ENCODE peak calls at places on chromosomes 3 and 15, in four cellular contexts. G is upper lobe of right lung, X is G401, K is type B pancreatic cell. Y is an unnamed sample.

GRCh38 chr15:64731012-64731806 is 44.2 kb downstream of the RBPMS2 start:
- DNase-seq in G (peak; percentile 91), K (peak; percentile 87), X (peak; percentile 86), Y (peak; percentile 83)

GRCh38 chr3:6697722-6698121 is 163.2 kb upstream of the GRM7 start:
- DNase-seq in K (no peak), X (no peak), G (no peak), Y (no peak)

GRCh38 chr3:11220230-11220629 is 52.0 kb upstream of the ATG7 start:
- DNase-seq in G (no peak), X (no peak), K (no peak), Y (peak; percentile 24)

GRCh38 chr3:113405180-113405579 is 36.1 kb downstream of the CFAP44 start:
- DNase-seq in G (no peak), X (no peak), K (no peak), Y (no peak)

GRCh38 chr3:170848294-170848917 is 21.6 kb downstream of the RPL22L1 start:
- DNase-seq in X (no peak), G (no peak), K (no peak), Y (no peak)

GRCh38 chr15:95883064-95883463 is 447.4 kb upstream of the NR2F2 start:
- DNase-seq in K (no peak), X (no peak), G (no peak), Y (no peak)

GRCh38 chr3:170999737-171000242 is 26.7 kb downstream of the SLC2A2 start:
- DNase-seq in X (no peak), K (no peak), G (no peak), Y (no peak)

GRCh38 chr3:48247401-48247807 is 6.5 kb downstream of the ZNF589 start:
- DNase-seq in X (no peak), K (no peak), G (no peak), Y (no peak)

GRCh38 chr3:42148982-42149432 is 57.9 kb downstream of the TRAK1 start:
- DNase-seq in G (no peak), X (peak; percentile 99), K (peak; percentile 16), Y (no peak)

GRCh38 chr15:37100109-37100873 is at the start of gene MEIS2:
- DNase-seq in G (peak; percentile 94), K (peak; percentile 95), X (peak; percentile 89), Y (peak; percentile 97)

GRCh38 chr3:197854596-197855343 is 63.7 kb downstream of the LRCH3 start:
- DNase-seq in G (no peak), K (no peak), X (peak; percentile 91), Y (no peak)

GRCh38 chr15:73826711-73827243 is 46.6 kb upstream of the TBC1D21 start:
- DNase-seq in G (no peak), K (no peak), X (no peak), Y (no peak)

GRCh38 chr3:141605883-141606282 is 119.1 kb downstream of the RASA2 start:
- DNase-seq in G (no peak), K (no peak), X (no peak), Y (no peak)

GRCh38 chr3:86951343-86951742 is 39.6 kb downstream of the VGLL3 start:
- DNase-seq in X (no peak), G (no peak), K (no peak), Y (no peak)

GRCh38 chr3:65734792-65735191 is 303.9 kb downstream of the MAGI1 start:
- DNase-seq in X (no peak), K (no peak), G (no peak), Y (no peak)

GRCh38 chr3:137988152-137988551 is 21.8 kb upstream of the CLDN18 start:
- DNase-seq in X (no peak), G (no peak), K (no peak), Y (no peak)

GRCh38 chr3:43171770-43172169 is 65.9 kb upstream of the POMGNT2 start:
- DNase-seq in K (no peak), G (no peak), X (no peak), Y (no peak)

GRCh38 chr3:49132437-49133225 is at the start of gene LAMB2:
- DNase-seq in X (peak; percentile 76), G (peak; percentile 80), K (no peak), Y (peak; percentile 80)